ENCODE peak calls at places on chromosomes 11 and 22, in ten cellular contexts. I is ovary; Y is activated CD4-positive, CD25-positive, alpha-beta regulatory T cell; R is NAMALWA; P is choroid plexus epithelial cell; J is spleen; K is GM20000; U is AG10803; D is T-helper 9 cell; H is stimulated activated CD4-positive, alpha-beta T cell treated with anti-CD3 and anti-CD28 coated beads, Interleukin-1b, Interleukin-23, amount 100 ng/mL, for 24 hours. G is an unnamed sample.

GRCh38 chr11:119361056-119361787 is 14.7 kb upstream of the MFRP start:
- DNase-seq in R (no peak), H (peak), U (peak), K (no peak), J (peak), Y (no peak), D (no peak), I (peak), P (peak), G (no peak)

GRCh38 chr22:44587004-44587793 is 89.2 kb upstream of the RTL6 start:
- DNase-seq in H (no peak), R (no peak), K (no peak), U (peak), J (peak), P (peak), D (no peak), I (no peak), Y (no peak), G (no peak)

GRCh38 chr11:133978816-133979215 is 22.0 kb upstream of the IGSF9B start:
- DNase-seq in I (no peak), H (no peak), R (no peak), Y (no peak), P (no peak), U (peak), K (no peak), D (no peak), J (no peak), G (no peak)

GRCh38 chr11:2268911-2269600 is 1.3 kb downstream of the ASCL2 start:
- DNase-seq in Y (no peak), P (peak), D (peak), U (no peak), H (peak), I (no peak), K (peak), J (peak), R (no peak), G (peak)

GRCh38 chr11:69444381-69445130 is 36.9 kb upstream of the LINC01488 start:
- DNase-seq in I (no peak), U (peak), Y (no peak), H (no peak), P (peak), J (peak), K (no peak), D (no peak), R (no peak), G (no peak)

GRCh38 chr22:26489447-26490036 is 5.9 kb downstream of the SRRD start:
- DNase-seq in H (no peak), P (no peak), K (no peak), U (no peak), R (no peak), J (no peak), I (no peak), Y (no peak), D (no peak), G (no peak)

GRCh38 chr11:65400295-65401072 is 14.0 kb downstream of the FRMD8 start:
- DNase-seq in K (no peak), I (no peak), P (no peak), U (no peak), H (no peak), Y (no peak), R (no peak), J (no peak), D (no peak), G (no peak)

GRCh38 chr11:66112640-66113098 is 42.6 kb downstream of the PACS1 start:
- DNase-seq in J (no peak), U (peak), P (peak), K (no peak), H (no peak), I (no peak), Y (no peak), D (no peak), R (peak), G (peak)

GRCh38 chr11:125939081-125939521 is 6.7 kb upstream of the VSIG10L2 start:
- DNase-seq in K (no peak), P (no peak), J (peak), H (no peak), Y (no peak), I (no peak), R (no peak), U (no peak), D (no peak), G (no peak)

GRCh38 chr11:103794262-103794661 is 242.2 kb upstream of the DDI1 start:
- DNase-seq in P (peak), I (no peak), H (no peak), U (peak), D (no peak), K (no peak), Y (no peak), R (no peak), J (no peak), G (no peak)

GRCh38 chr11:12455938-12456337 is 78.6 kb downstream of the PARVA start:
- DNase-seq in D (no peak), I (no peak), R (no peak), J (no peak), U (peak), K (no peak), H (no peak), Y (no peak), P (peak), G (no peak)

GRCh38 chr11:65727865-65728264 is 7.3 kb upstream of the RNASEH2C start:
- DNase-seq in Y (no peak), P (no peak), U (no peak), H (no peak), D (no peak), K (no peak), R (no peak), I (no peak), J (no peak), G (no peak)

GRCh38 chr11:78231962-78232459 is 43.3 kb downstream of the USP35 start:
- DNase-seq in J (no peak), P (peak), I (no peak), H (no peak), U (peak), Y (no peak), K (no peak), R (no peak), D (no peak), G (no peak)

GRCh38 chr11:103272876-103273275 is 163.7 kb downstream of the DYNC2H1 start:
- DNase-seq in Y (no peak), P (no peak), J (no peak), K (no peak), R (no peak), H (no peak), I (no peak), D (no peak), U (no peak), G (no peak)

GRCh38 chr11:12755510-12755909 is 81.3 kb downstream of the TEAD1 start:
- DNase-seq in I (no peak), P (no peak), K (no peak), U (no peak), D (no peak), H (no peak), R (no peak), Y (no peak), J (no peak), G (no peak)

GRCh38 chr11:97570636-97571035 is 1180.8 kb downstream of the JRKL start:
- DNase-seq in Y (no peak), P (no peak), J (no peak), U (no peak), H (no peak), I (no peak), D (no peak), K (no peak), R (no peak), G (no peak)

GRCh38 chr11:77379917-77380316 is 78.4 kb upstream of the GDPD4 start:
- DNase-seq in K (no peak), D (no peak), P (no peak), I (no peak), J (no peak), U (no peak), R (no peak), Y (no peak), H (no peak), G (no peak)

GRCh38 chr11:117950320-117950719 is 21.1 kb upstream of the TMPRSS13 start:
- DNase-seq in Y (peak), R (peak), I (no peak), D (peak), K (peak), P (peak), U (no peak), H (no peak), J (no peak), G (peak)

GRCh38 chr22:47996446-47996857 is 1234.0 kb downstream of the TBC1D22A start:
- DNase-seq in K (no peak), D (no peak), U (no peak), I (no peak), Y (no peak), H (no peak), J (no peak), R (peak), P (no peak), G (peak)

GRCh38 chr11:31492320-31492913 is 17.0 kb downstream of the IMMP1L start:
- DNase-seq in P (peak), D (no peak), J (no peak), Y (no peak), R (no peak), K (no peak), I (no peak), U (peak), H (no peak), G (no peak)

GRCh38 chr11:15685311-15685710 is 570.6 kb downstream of the INSC start:
- DNase-seq in Y (no peak), U (no peak), D (no peak), K (no peak), P (no peak), I (no peak), R (no peak), J (no peak), H (no peak), G (no peak)

GRCh38 chr11:60657880-60658279 is 41.5 kb upstream of the MS4A8 start:
- DNase-seq in J (no peak), K (no peak), H (no peak), Y (no peak), P (no peak), R (no peak), I (no peak), U (no peak), D (no peak), G (no peak)

GRCh38 chr11:44695169-44695833 is 31.5 kb upstream of the TSPAN18 start:
- DNase-seq in K (no peak), Y (no peak), I (no peak), H (no peak), J (peak), P (no peak), R (no peak), D (no peak), U (no peak), G (no peak)

GRCh38 chr11:17389205-17389956 is 922 bp upstream of the KCNJ11 start:
- DNase-seq in U (no peak), Y (peak), D (peak), H (peak), P (peak), I (peak), K (peak), J (peak), R (peak), G (peak)

GRCh38 chr22:35705141-35705540 is 12.5 kb upstream of the APOL5 start:
- DNase-seq in R (no peak), U (peak), Y (no peak), D (no peak), H (no peak), K (no peak), P (peak), J (no peak), I (no peak), G (no peak)

GRCh38 chr22:24289781-24290181 is 19.1 kb downstream of the SPECC1L start:
- DNase-seq in I (no peak), R (no peak), Y (no peak), K (no peak), H (no peak), J (no peak), P (no peak), D (no peak), U (no peak), G (no peak)

GRCh38 chr11:47848636-47849155 is 546 bp upstream of the NUP160 start:
- DNase-seq in J (no peak), Y (no peak), K (no peak), U (no peak), R (no peak), H (no peak), P (no peak), I (no peak), D (no peak), G (no peak)

GRCh38 chr22:42836026-42836425 is 21.0 kb downstream of the ARFGAP3 start:
- DNase-seq in I (no peak), D (no peak), P (no peak), J (no peak), H (no peak), U (no peak), R (no peak), Y (no peak), K (no peak), G (no peak)

GRCh38 chr11:19244621-19245020 is 3.9 kb upstream of the E2F8 start:
- DNase-seq in J (no peak), H (no peak), R (no peak), I (no peak), P (no peak), D (no peak), K (no peak), U (no peak), Y (no peak), G (no peak)

GRCh38 chr11:9752091-9752490 is 88.2 kb downstream of the SWAP70 start:
- DNase-seq in P (peak), D (no peak), R (no peak), U (no peak), Y (no peak), J (no peak), K (no peak), H (no peak), I (no peak), G (no peak)

GRCh38 chr11:63666874-63667273 is 4.3 kb downstream of the ATL3 start:
- DNase-seq in P (peak), J (no peak), D (no peak), R (no peak), I (no peak), Y (no peak), H (no peak), K (no peak), U (peak), G (no peak)

GRCh38 chr22:24270556-24271405 is at the start of gene SPECC1L:
- DNase-seq in K (peak), D (peak), I (peak), U (peak), R (peak), P (peak), J (peak), H (peak), Y (peak), G (peak)

GRCh38 chr22:38107692-38108515 is 2.6 kb downstream of the BAIAP2L2 start:
- DNase-seq in R (no peak), Y (no peak), P (no peak), J (no peak), I (no peak), U (peak), K (no peak), D (no peak), H (no peak), G (no peak)